ENCODE peak calls at places on chromosomes 11 and 22, in five cellular contexts. A, N, P, W and F are unnamed samples.

GRCh38 chr11:46541593-46542371 is 52.0 kb downstream of the AMBRA1 start:
- DNase-seq in A (no peak), N (no peak), P (peak; percentile 85), W (no peak), F (peak; percentile 67)

GRCh38 chr11:69923641-69924307 is 104.6 kb upstream of the FGF3 start:
- DNase-seq in N (no peak), P (no peak), A (no peak), W (no peak), F (no peak)

GRCh38 chr11:36411202-36411640 is 98.9 kb downstream of the TRAF6 start:
- DNase-seq in P (peak; percentile 77), W (no peak), A (no peak), N (no peak), F (no peak)

GRCh38 chr11:78551066-78551465 is 23.6 kb downstream of the NARS2 start:
- DNase-seq in W (no peak), A (no peak), N (no peak), P (no peak), F (no peak)

GRCh38 chr11:46537851-46538295 is 56.0 kb downstream of the AMBRA1 start:
- DNase-seq in W (peak; percentile 68), A (peak; percentile 78), N (peak; percentile 62), P (peak; percentile 80), F (peak; percentile 82)

GRCh38 chr11:76419896-76420295 is 24.9 kb upstream of the EMSY start:
- DNase-seq in W (no peak), N (no peak), P (no peak), A (no peak), F (peak; percentile 24)

GRCh38 chr11:121844016-121844415 is 272.0 kb downstream of the BLID start:
- DNase-seq in N (no peak), P (no peak), A (no peak), W (no peak), F (no peak)

GRCh38 chr22:39384750-39385480 is 14.7 kb upstream of the TAB1 start:
- DNase-seq in N (no peak), A (peak; percentile 28), P (no peak), W (no peak), F (peak; percentile 34)

GRCh38 chr11:36037031-36037430 is 93.2 kb downstream of the LDLRAD3 start:
- DNase-seq in N (no peak), A (peak; percentile 43), P (no peak), W (no peak), F (no peak)

GRCh38 chr22:17120281-17120680 is 879 bp downstream of the TMEM121B start:
- DNase-seq in W (no peak), N (no peak), P (peak; percentile 55), A (peak; percentile 30), F (peak; percentile 19)

GRCh38 chr11:104148074-104148473 is 15.9 kb downstream of the PDGFD start:
- DNase-seq in P (no peak), N (no peak), A (peak; percentile 74), W (no peak), F (no peak)

GRCh38 chr11:6418958-6419611 is at the start of gene APBB1:
- DNase-seq in N (peak; percentile 65), P (peak; percentile 85), A (peak; percentile 48), W (no peak), F (peak; percentile 74)

GRCh38 chr11:12824281-12825041 is 150.2 kb downstream of the TEAD1 start:
- DNase-seq in N (no peak), W (no peak), A (no peak), P (no peak), F (no peak)

GRCh38 chr22:21835378-21835777 is 32.1 kb downstream of the MAPK1 start:
- DNase-seq in W (no peak), A (no peak), N (no peak), P (no peak), F (no peak)

GRCh38 chr22:49790912-49791311 is 36.8 kb downstream of the BRD1 start:
- DNase-seq in W (no peak), A (no peak), P (no peak), N (no peak), F (no peak)

GRCh38 chr11:61961570-61962212 is 5.7 kb downstream of the FTH1 start:
- DNase-seq in P (peak; percentile 86), A (no peak), N (peak; percentile 63), W (no peak), F (no peak)

GRCh38 chr22:43852605-43853327 is 9.5 kb downstream of the SULT4A1 start:
- DNase-seq in W (no peak), N (no peak), P (no peak), A (no peak), F (no peak)

GRCh38 chr11:73114835-73115220 is 27.3 kb downstream of the FCHSD2 start:
- DNase-seq in A (no peak), P (no peak), W (no peak), N (no peak), F (no peak)

GRCh38 chr11:134504146-134504905 is 92.3 kb upstream of the B3GAT1 start:
- DNase-seq in P (peak; percentile 32), W (no peak), N (no peak), A (no peak), F (no peak)

GRCh38 chr11:130905512-130905911 is 10.8 kb downstream of the SNX19 start:
- DNase-seq in N (no peak), P (no peak), W (no peak), A (no peak), F (no peak)

GRCh38 chr11:106466441-106467190 is 389.2 kb downstream of the AASDHPPT start:
- DNase-seq in W (no peak), P (no peak), A (peak; percentile 94), N (no peak), F (no peak)

GRCh38 chr22:38850941-38851849 is 7.4 kb upstream of the NPTXR start:
- DNase-seq in N (no peak), A (peak; percentile 72), P (no peak), W (peak; percentile 46), F (no peak)

GRCh38 chr22:26174280-26174679 is 5.0 kb downstream of the SEZ6L start:
- DNase-seq in P (no peak), N (no peak), W (no peak), A (no peak), F (no peak)

GRCh38 chr11:75717608-75718403 is at the start of gene MOGAT2:
- DNase-seq in N (no peak), W (no peak), P (peak; percentile 81), A (no peak), F (no peak)

GRCh38 chr11:121703166-121703565 is 250.4 kb upstream of the SORL1-AS1 start:
- DNase-seq in N (no peak), W (no peak), P (no peak), A (no peak), F (no peak)

GRCh38 chr11:5004429-5005274 is 10.0 kb downstream of the OR51L1 start:
- DNase-seq in N (no peak), W (peak; percentile 36), A (peak; percentile 61), P (peak; percentile 53), F (peak; percentile 45)

GRCh38 chr22:47206185-47206584 is 443.7 kb downstream of the TBC1D22A start:
- DNase-seq in W (no peak), P (no peak), A (no peak), N (no peak), F (no peak)

GRCh38 chr11:10618490-10618889 is 50.0 kb upstream of the LYVE1 start:
- DNase-seq in W (no peak), A (no peak), N (no peak), P (no peak), F (no peak)

GRCh38 chr22:46185263-46185662 is 34.9 kb downstream of the PPARA start:
- DNase-seq in A (no peak), W (no peak), P (peak; percentile 23), N (no peak), F (no peak)

GRCh38 chr11:71496421-71496820 is 30.6 kb upstream of the KRTAP5-7 start:
- DNase-seq in P (no peak), A (no peak), N (no peak), W (no peak), F (no peak)

DNA sequence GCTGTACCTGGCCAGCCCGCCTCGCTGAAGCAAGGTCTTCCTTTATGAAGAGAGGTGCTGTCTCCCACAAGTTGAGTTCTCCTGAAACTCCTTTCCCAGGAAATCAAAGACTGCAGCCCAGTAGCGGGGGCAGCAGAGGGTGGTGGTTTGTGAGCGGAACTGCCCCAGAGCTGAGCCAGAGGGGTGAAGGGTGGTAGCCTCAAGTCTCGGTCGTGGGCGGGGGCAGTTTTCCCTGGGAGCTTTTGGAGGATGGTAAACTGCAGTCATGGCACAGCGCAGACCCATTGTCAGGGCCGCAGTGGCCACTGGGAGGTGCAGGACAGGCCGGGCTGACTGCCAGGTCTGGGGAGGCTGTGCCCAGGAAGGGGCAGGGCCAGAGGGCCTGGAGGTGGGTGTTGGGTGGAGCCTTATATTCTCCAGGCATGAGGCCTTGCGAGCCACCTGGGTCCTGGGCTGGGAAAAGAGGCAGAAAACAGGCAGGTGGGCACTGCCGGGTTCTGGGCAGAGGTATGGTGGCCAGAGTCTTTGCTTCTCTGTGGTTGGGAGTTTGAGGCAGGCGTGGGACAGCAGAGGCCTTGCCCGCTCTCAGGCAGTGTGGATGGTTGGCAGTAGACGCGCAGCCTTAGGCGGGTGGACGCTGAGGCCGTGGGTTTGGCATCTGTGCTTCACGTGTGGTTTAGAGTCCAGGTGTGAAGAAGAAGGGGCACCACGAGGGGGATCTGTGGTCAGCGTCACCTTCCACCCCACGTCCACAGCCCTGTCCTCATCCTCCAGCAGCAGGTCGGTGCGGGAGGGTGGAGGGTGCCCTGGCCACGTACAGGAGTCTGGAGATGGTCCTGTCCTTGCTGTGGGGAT is 1176.4 kb downstream of the BRD1 start:
- DNase-seq in P (no peak), W (peak; percentile 2), A (no peak), N (no peak), F (no peak)
- TF ChIP-seq POLR2A in P (no peak), W (no peak), A (no peak), N (no peak), F (no peak)

DNA sequence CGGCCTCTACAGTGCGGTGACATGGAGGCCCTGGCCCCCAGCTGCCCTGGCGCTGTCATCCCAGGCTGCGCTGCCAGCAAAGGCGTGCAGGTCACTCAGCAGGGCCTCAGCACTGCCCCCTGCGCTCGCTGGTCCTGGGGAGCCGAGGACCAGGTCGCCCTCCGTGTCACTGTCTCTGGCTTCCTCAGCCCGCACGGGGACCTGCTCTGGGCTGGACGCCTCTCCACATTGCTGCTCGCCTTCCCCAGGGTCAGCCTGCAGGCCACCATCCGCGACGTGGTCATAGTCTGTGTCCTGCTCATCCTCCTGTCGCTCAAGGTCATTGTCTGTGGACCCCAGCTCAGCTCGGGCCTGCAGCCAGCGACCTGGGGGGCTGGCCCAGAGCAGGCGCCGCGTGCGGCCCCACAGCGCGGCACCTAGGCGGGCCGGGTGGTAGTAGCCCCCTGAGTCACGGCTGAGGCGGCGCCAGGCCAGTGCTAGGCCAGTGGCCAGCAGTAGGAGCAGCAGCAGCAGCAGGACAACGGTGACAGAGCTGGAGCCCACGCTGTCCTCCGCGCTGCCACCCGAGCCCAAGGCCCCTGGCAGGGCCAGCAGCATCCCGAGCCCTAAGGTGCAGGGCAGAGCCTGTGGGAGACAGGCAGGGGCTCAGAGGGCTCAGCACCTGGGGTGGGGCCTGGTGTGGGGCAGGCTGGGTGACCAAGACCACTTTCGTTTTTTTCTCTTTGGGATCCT is 1.6 kb downstream of the PTPRCAP start:
- DNase-seq in N (no peak), W (no peak), A (no peak), P (no peak), F (no peak)
- TF ChIP-seq POLR2A in N (no peak), W (no peak), A (no peak), P (no peak), F (no peak)

DNA sequence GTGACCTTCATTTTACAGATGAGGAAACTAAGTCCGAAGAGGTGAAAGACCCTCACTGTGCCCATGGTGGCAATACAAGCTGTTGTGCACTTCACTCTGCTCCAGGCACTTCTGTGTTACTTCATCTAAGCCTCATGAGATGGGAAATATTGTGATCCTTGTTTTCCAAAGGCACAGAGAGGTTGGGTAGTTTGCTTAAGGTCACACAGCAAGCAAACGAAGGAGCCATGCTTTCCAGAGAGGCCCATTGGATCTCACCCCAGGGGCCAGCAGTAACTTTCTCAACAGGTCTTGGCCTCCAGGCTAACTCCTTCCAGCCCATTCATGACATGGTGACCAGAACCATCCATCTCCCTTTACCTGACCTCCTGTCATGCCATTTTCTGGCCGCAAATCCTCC is 332.8 kb downstream of the MN1 start:
- DNase-seq in A (no peak), P (no peak), W (no peak), N (no peak), F (no peak)
- TF ChIP-seq POLR2A in A (no peak), P (no peak), W (no peak), N (no peak), F (no peak)

GRCh38 chr22:29291215-29291614 is 15.2 kb upstream of the GAS2L1 start:
- DNase-seq in N (no peak), A (no peak), P (no peak), W (no peak), F (no peak)
- TF ChIP-seq POLR2A in N (no peak), A (no peak), P (no peak), W (no peak), F (no peak)